ENCODE peak calls at places on chromosome 9, in ten cellular contexts. K is mammary epithelial cell, R is choroid plexus epithelial cell, L is GM12865, D is DND-41, I is HCT116, V is left lung, P is bronchial epithelial cell, H is mucosa of descending colon, A is hepatocyte. B is an unnamed sample.

GRCh38 chr9:84851935-84852585 is 182.5 kb downstream of the NTRK2 start:
- DNase-seq in H (no peak), L (no peak), I (peak; percentile 68), P (peak; percentile 99), K (peak; percentile 96), V (no peak), R (peak; percentile 40), A (peak; percentile 14), D (no peak), B (peak; percentile 93)

GRCh38 chr9:133717113-133718031 is 20.8 kb downstream of the SARDH start:
- DNase-seq in H (no peak), K (no peak), R (no peak), A (no peak), P (no peak), I (no peak), D (no peak), V (peak; percentile 59), L (no peak), B (no peak)

GRCh38 chr9:22107646-22108045 is 98.5 kb upstream of the CDKN2B start:
- DNase-seq in P (no peak), K (no peak), V (no peak), I (no peak), R (peak; percentile 65), L (no peak), A (no peak), D (no peak), H (no peak), B (no peak)

GRCh38 chr9:78235296-78235770 is 542 bp upstream of the CEP78 start:
- DNase-seq in P (peak; percentile 40), K (peak; percentile 33), L (no peak), A (no peak), V (no peak), R (peak; percentile 69), H (no peak), I (no peak), D (no peak), B (no peak)

GRCh38 chr9:107007981-107008380 is 145.0 kb downstream of the ZNF462 start:
- DNase-seq in R (no peak), L (no peak), K (no peak), V (no peak), D (no peak), H (no peak), P (no peak), A (no peak), I (no peak), B (no peak)

GRCh38 chr9:120413121-120414048 is 166.6 kb downstream of the CDK5RAP2 start:
- DNase-seq in D (no peak), L (no peak), I (no peak), P (peak; percentile 70), A (no peak), R (no peak), H (no peak), K (no peak), V (no peak), B (no peak)

GRCh38 chr9:76873056-76873792 is 32.7 kb downstream of the PRUNE2 start:
- DNase-seq in H (no peak), P (no peak), R (peak; percentile 26), I (no peak), K (no peak), L (no peak), V (no peak), A (no peak), D (no peak), B (no peak)

GRCh38 chr9:120331913-120332312 is 248.1 kb downstream of the CDK5RAP2 start:
- DNase-seq in P (peak; percentile 23), H (no peak), R (no peak), D (no peak), I (no peak), L (no peak), K (peak; percentile 22), A (no peak), V (no peak), B (no peak)

GRCh38 chr9:15354713-15355112 is 47.7 kb upstream of the TTC39B start:
- DNase-seq in A (no peak), D (no peak), K (no peak), R (no peak), I (no peak), H (no peak), L (no peak), V (no peak), P (no peak), B (no peak)

GRCh38 chr9:135945969-135946368 is 15.2 kb downstream of the UBAC1 start:
- DNase-seq in P (no peak), L (no peak), I (no peak), H (no peak), A (no peak), K (no peak), V (no peak), R (no peak), D (no peak), B (no peak)

GRCh38 chr9:116166713-116167112 is 13.1 kb downstream of the PAPPA start:
- DNase-seq in I (no peak), V (no peak), A (no peak), R (no peak), K (no peak), P (no peak), L (no peak), D (no peak), H (no peak), B (no peak)
- TF ChIP-seq CTCF in I (peak; percentile 17), V (no peak), A (no peak), R (peak; percentile 32), K (peak; percentile 35), P (peak; percentile 9), L (peak; percentile 9), D (peak; percentile 11), H (no peak), B (peak; percentile 42)

GRCh38 chr9:38062498-38063362 is 6.3 kb downstream of the SHB start:
- DNase-seq in H (no peak), R (peak; percentile 61), A (peak; percentile 53), I (no peak), K (no peak), L (peak; percentile 48), P (peak; percentile 52), V (no peak), D (no peak), B (peak; percentile 62)
- H3K4me3 ChIP-seq in H (no peak overlapping the region), R (no peak overlapping the region), A (no peak overlapping the region), I (no peak overlapping the region), K (no peak overlapping the region), L (no peak overlapping the region), P (no peak overlapping the region), V (no peak overlapping the region), D (no peak overlapping the region), B (peak overlapping the region; percentile 98)

GRCh38 chr9:96020300-96020821 is 144.9 kb downstream of the ERCC6L2 start:
- DNase-seq in R (no peak), D (no peak), V (no peak), I (no peak), L (no peak), K (no peak), H (no peak), P (no peak), A (no peak), B (no peak)
- TF ChIP-seq CTCF in R (no peak), D (no peak), V (no peak), I (no peak), L (no peak), K (no peak), H (no peak), P (no peak), A (no peak), B (no peak)

GRCh38 chr9:127714020-127714835 is 1.2 kb downstream of the PTRH1 start:
- DNase-seq in K (no peak), L (no peak), H (no peak), P (no peak), I (no peak), R (no peak), V (no peak), A (no peak), D (no peak), B (no peak)
- H3K4me3 ChIP-seq in K (peak overlapping the region; percentile 88), L (no peak overlapping the region), H (no peak overlapping the region), P (peak overlapping the region; percentile 93), I (peak overlapping the region; percentile 92), R (peak overlapping the region; percentile 87), V (peak overlapping the region; percentile 85), A (peak overlapping the region; percentile 31), D (no peak overlapping the region), B (peak overlapping the region; percentile 88)

DNA sequence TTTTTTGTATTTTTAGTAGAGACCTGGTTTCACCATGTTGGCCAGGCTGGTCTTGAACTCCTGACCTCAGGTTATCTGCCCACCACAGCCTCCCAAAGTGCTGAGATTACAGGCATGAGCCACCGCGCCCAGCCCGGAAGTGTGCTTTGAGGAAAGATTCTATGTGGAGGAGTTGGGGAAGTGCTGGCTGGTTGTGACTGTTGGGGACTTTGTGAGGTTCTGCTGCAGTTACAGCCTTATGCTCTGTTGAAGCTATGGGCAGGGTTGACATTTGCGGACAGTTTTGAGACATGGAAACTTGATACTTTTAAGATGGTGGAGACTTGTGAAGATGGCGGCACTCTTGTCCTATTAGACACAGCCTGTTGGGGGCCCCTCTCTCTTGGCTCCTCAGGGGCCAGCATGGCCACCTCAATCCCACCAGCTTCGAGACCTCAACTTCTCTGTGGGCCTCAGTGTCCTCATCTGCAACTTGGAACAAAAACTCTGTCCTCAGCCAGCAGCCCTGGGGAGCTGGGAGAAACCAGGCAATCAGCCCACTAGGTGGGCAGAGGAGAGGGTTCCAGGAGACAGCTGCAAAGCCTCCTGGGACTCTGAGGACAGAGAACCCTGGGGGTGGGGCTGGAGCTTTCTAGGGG is 24.9 kb downstream of the C9orf50 start:
- DNase-seq in D (no peak), P (no peak), A (no peak), H (no peak), L (no peak), R (no peak), V (no peak), I (no peak), K (no peak), B (no peak)
- TF ChIP-seq CTCF in D (no peak), P (no peak), A (no peak), H (no peak), L (no peak), R (no peak), V (no peak), I (no peak), K (no peak), B (no peak)

DNA sequence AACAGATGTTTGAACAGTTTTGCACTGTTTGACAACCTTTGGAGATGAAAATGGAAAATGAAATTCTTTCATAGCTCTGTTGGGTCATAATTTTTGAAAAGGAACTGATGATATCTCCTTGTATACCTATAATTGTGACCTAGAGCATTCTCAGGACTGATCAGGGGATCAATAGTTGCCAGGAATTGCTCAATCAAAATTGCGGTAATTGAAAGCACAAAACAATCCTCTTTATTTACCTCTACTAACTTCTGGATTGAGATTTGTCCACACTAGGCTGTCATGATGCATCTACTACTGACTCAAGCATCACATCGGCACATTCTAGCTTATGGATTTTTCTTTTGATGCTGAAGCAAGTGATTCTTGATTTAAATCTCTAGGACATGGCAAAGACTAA is 4.1 kb upstream of the CNTLN start:
- DNase-seq in K (no peak), L (no peak), D (no peak), V (no peak), H (no peak), A (no peak), I (no peak), P (no peak), R (no peak), B (no peak)
- H3K4me3 ChIP-seq in K (no peak overlapping the region), L (no peak overlapping the region), D (no peak overlapping the region), V (no peak overlapping the region), H (no peak overlapping the region), A (no peak overlapping the region), I (no peak overlapping the region), P (no peak overlapping the region), R (no peak overlapping the region), B (no peak overlapping the region)